ENCODE peak calls at places on chromosomes 16 and 17, in ten cellular contexts. T is fibroblast of pulmonary artery; F is activated T-helper 1 cell treated with anti-CD3 and anti-CD28 coated beads, Interleukin-12 subunit alpha, Interleukin-12 subunit beta, Interleukin-2, Interleukin-4 antibody, amounts not matched to agents 30 ng/mL and 10 ng/mL and 1 ng/mL, durations not matched to agents 14 hours and 24 hours and 36 hours; A is NCI-H1930; K is HuH-7.5; Q is RWPE1; C is choroid plexus epithelial cell; B is fibroblast of villous mesenchyme; H is skeletal muscle cell; P is T-helper 2 cell. W is an unnamed sample.

GRCh38 chr16:56344518-56345405 is 80.6 kb downstream of the AMFR start:
- DNase-seq in T (no peak), F (no peak), A (no peak), K (no peak), Q (peak; percentile 65), C (no peak), B (no peak), H (no peak), P (no peak), W (peak; percentile 74)

GRCh38 chr16:22375117-22375962 is 921 bp upstream of the CDR2 start:
- DNase-seq in T (no peak), F (no peak), A (no peak), K (no peak), Q (no peak), C (no peak), B (peak; percentile 19), H (no peak), P (no peak), W (no peak)

GRCh38 chr17:28008526-28008925 is 34.0 kb upstream of the NLK start:
- DNase-seq in T (peak; percentile 83), F (no peak), A (no peak), K (no peak), Q (peak; percentile 65), C (peak; percentile 78), B (peak; percentile 65), H (peak; percentile 22), P (no peak), W (peak; percentile 79)

GRCh38 chr16:56880685-56881084 is 15.7 kb downstream of the SLC12A3 start:
- DNase-seq in T (no peak), F (no peak), A (no peak), K (no peak), Q (no peak), C (no peak), B (no peak), H (no peak), P (no peak), W (no peak)

GRCh38 chr17:44636562-44636961 is 19.7 kb upstream of the MEIOC start:
- DNase-seq in T (peak; percentile 81), F (no peak), A (peak; percentile 17), K (no peak), Q (peak; percentile 51), C (peak; percentile 85), B (peak; percentile 73), H (peak; percentile 32), P (no peak), W (peak; percentile 54)

GRCh38 chr16:72715267-72715666 is 332.7 kb downstream of the ZFHX3 start:
- DNase-seq in T (peak; percentile 40), F (no peak), A (no peak), K (no peak), Q (no peak), C (peak; percentile 53), B (peak; percentile 14), H (no peak), P (no peak), W (peak; percentile 22)

GRCh38 chr16:69906838-69907301 is 44.3 kb upstream of the CLEC18A start:
- DNase-seq in T (peak; percentile 30), F (no peak), A (no peak), K (no peak), Q (no peak), C (peak; percentile 94), B (peak; percentile 95), H (peak; percentile 73), P (no peak), W (no peak)

GRCh38 chr16:84992700-84993075 is 18.6 kb downstream of the ZDHHC7 start:
- DNase-seq in T (no peak), F (no peak), A (no peak), K (no peak), Q (no peak), C (peak; percentile 75), B (peak; percentile 80), H (no peak), P (no peak), W (no peak)

GRCh38 chr17:61645898-61646297 is 54.9 kb upstream of the NACA2 start:
- DNase-seq in T (no peak), F (no peak), A (no peak), K (no peak), Q (no peak), C (no peak), B (no peak), H (no peak), P (no peak), W (no peak)

GRCh38 chr17:49117581-49118230 is 14.9 kb upstream of the B4GALNT2 start:
- DNase-seq in T (no peak), F (no peak), A (no peak), K (no peak), Q (no peak), C (no peak), B (no peak), H (no peak), P (no peak), W (peak; percentile 66)

GRCh38 chr17:39069114-39069756 is 82.2 kb downstream of the PLXDC1 start:
- DNase-seq in T (peak; percentile 76), F (no peak), A (no peak), K (peak; percentile 37), Q (peak; percentile 64), C (peak; percentile 76), B (peak; percentile 49), H (no peak), P (no peak), W (peak; percentile 55)

GRCh38 chr16:4890026-4890425 is 42.7 kb downstream of the UBN1 start:
- DNase-seq in T (no peak), F (no peak), A (no peak), K (no peak), Q (no peak), C (no peak), B (no peak), H (no peak), P (no peak), W (no peak)

GRCh38 chr16:30369938-30370443 is 303 bp downstream of the TBC1D10B start:
- DNase-seq in T (no peak), F (no peak), A (no peak), K (no peak), Q (no peak), C (no peak), B (no peak), H (no peak), P (no peak), W (no peak)

GRCh38 chr16:67910162-67910561 is 17.1 kb downstream of the PSKH1 start:
- DNase-seq in T (peak; percentile 53), F (peak; percentile 50), A (no peak), K (no peak), Q (no peak), C (peak; percentile 86), B (peak; percentile 46), H (peak; percentile 72), P (no peak), W (peak; percentile 39)

GRCh38 chr17:67477687-67478086 is 100.6 kb downstream of the PITPNC1 start:
- DNase-seq in T (no peak), F (peak; percentile 41), A (no peak), K (no peak), Q (peak; percentile 41), C (no peak), B (no peak), H (no peak), P (peak; percentile 13), W (peak; percentile 24)

GRCh38 chr17:71409712-71410111 is 711.1 kb upstream of the SOX9 start:
- DNase-seq in T (peak; percentile 53), F (no peak), A (no peak), K (no peak), Q (peak; percentile 78), C (peak; percentile 78), B (peak; percentile 88), H (peak; percentile 74), P (no peak), W (peak; percentile 85)

GRCh38 chr17:42055496-42055895 is 5.1 kb upstream of the C17orf113 start:
- DNase-seq in T (no peak), F (no peak), A (no peak), K (no peak), Q (no peak), C (no peak), B (no peak), H (no peak), P (no peak), W (no peak)

GRCh38 chr17:57442914-57443571 is 186.7 kb downstream of the MSI2 start:
- DNase-seq in T (no peak), F (peak; percentile 31), A (no peak), K (no peak), Q (peak; percentile 60), C (no peak), B (peak; percentile 56), H (no peak), P (peak; percentile 41), W (peak; percentile 59)

GRCh38 chr17:50542795-50543774 is 3.9 kb upstream of the SPATA20 start:
- DNase-seq in T (no peak), F (no peak), A (no peak), K (peak; percentile 83), Q (no peak), C (no peak), B (no peak), H (no peak), P (no peak), W (peak; percentile 59)

GRCh38 chr17:49715221-49715620 is 7.5 kb upstream of the SLC35B1 start:
- DNase-seq in T (no peak), F (no peak), A (no peak), K (no peak), Q (no peak), C (no peak), B (no peak), H (no peak), P (no peak), W (no peak)

GRCh38 chr17:41329279-41329925 is 13.9 kb upstream of the KRTAP17-1 start:
- DNase-seq in T (peak; percentile 47), F (no peak), A (peak; percentile 26), K (peak; percentile 42), Q (peak; percentile 49), C (peak; percentile 63), B (peak; percentile 51), H (no peak), P (no peak), W (peak; percentile 62)

GRCh38 chr17:45703806-45704205 is 80.3 kb upstream of the CRHR1 start:
- DNase-seq in T (no peak), F (no peak), A (no peak), K (no peak), Q (no peak), C (no peak), B (no peak), H (no peak), P (no peak), W (no peak)

GRCh38 chr17:17535957-17536356 is 39.8 kb upstream of the RASD1 start:
- DNase-seq in T (peak; percentile 21), F (no peak), A (no peak), K (no peak), Q (no peak), C (no peak), B (no peak), H (no peak), P (no peak), W (peak; percentile 36)

GRCh38 chr16:28984619-28985135 is at the start of gene LAT:
- DNase-seq in T (no peak), F (peak; percentile 72), A (no peak), K (no peak), Q (no peak), C (no peak), B (no peak), H (no peak), P (peak; percentile 57), W (no peak)

W was measured in MCF 10A.